ENCODE peak calls at places on chromosomes 5 and 9, in seven cellular contexts. One of them, this sample, is unnamed.

GRCh38 chr5:98296426-98296825 is 477.0 kb upstream of the RGMB start:
- DNase-seq in foreskin fibroblast: peak; percentile 67
- DNase-seq in activated B cell treated with CpG ODN at 0.5 μM for 24 hours: no peak
- DNase-seq in kidney epithelial cell: no peak
- DNase-seq in transverse colon: no peak
- DNase-seq in chondrocyte: no peak
- DNase-seq in endothelial cell: no peak
- DNase-seq in this sample: no peak

GRCh38 chr5:57338068-57338848 is 144.4 kb downstream of the ACTBL2 start:
- DNase-seq in foreskin fibroblast: no peak
- DNase-seq in activated B cell treated with CpG ODN at 0.5 μM for 24 hours: no peak
- DNase-seq in kidney epithelial cell: no peak
- DNase-seq in transverse colon: no peak
- DNase-seq in chondrocyte: no peak
- DNase-seq in endothelial cell: peak; percentile 14
- DNase-seq in this sample: no peak

GRCh38 chr5:144017119-144017518 is 153.3 kb downstream of the YIPF5 start:
- DNase-seq in foreskin fibroblast: no peak
- DNase-seq in activated B cell treated with CpG ODN at 0.5 μM for 24 hours: no peak
- DNase-seq in kidney epithelial cell: no peak
- DNase-seq in transverse colon: no peak
- DNase-seq in chondrocyte: no peak
- DNase-seq in endothelial cell: no peak
- DNase-seq in this sample: no peak

GRCh38 chr5:111016801-111017200 is 54.7 kb upstream of the TSLP start:
- DNase-seq in foreskin fibroblast: peak; percentile 4
- DNase-seq in activated B cell treated with CpG ODN at 0.5 μM for 24 hours: no peak
- DNase-seq in kidney epithelial cell: no peak
- DNase-seq in transverse colon: no peak
- DNase-seq in chondrocyte: no peak
- DNase-seq in endothelial cell: no peak
- DNase-seq in this sample: no peak

GRCh38 chr9:38047301-38048251 is 21.5 kb downstream of the SHB start:
- DNase-seq in foreskin fibroblast: peak; percentile 91
- DNase-seq in activated B cell treated with CpG ODN at 0.5 μM for 24 hours: no peak
- DNase-seq in kidney epithelial cell: peak; percentile 94
- DNase-seq in transverse colon: peak; percentile 76
- DNase-seq in chondrocyte: peak; percentile 47
- DNase-seq in endothelial cell: peak; percentile 62
- DNase-seq in this sample: no peak

GRCh38 chr5:15008476-15008875 is 136.9 kb upstream of the ANKH start:
- DNase-seq in foreskin fibroblast: peak; percentile 98
- DNase-seq in activated B cell treated with CpG ODN at 0.5 μM for 24 hours: no peak
- DNase-seq in kidney epithelial cell: peak; percentile 87
- DNase-seq in transverse colon: peak; percentile 87
- DNase-seq in chondrocyte: peak; percentile 95
- DNase-seq in endothelial cell: no peak
- DNase-seq in this sample: no peak

GRCh38 chr5:57405984-57406383 is 76.6 kb downstream of the ACTBL2 start:
- DNase-seq in foreskin fibroblast: no peak
- DNase-seq in activated B cell treated with CpG ODN at 0.5 μM for 24 hours: no peak
- DNase-seq in kidney epithelial cell: no peak
- DNase-seq in transverse colon: no peak
- DNase-seq in chondrocyte: no peak
- DNase-seq in endothelial cell: no peak
- DNase-seq in this sample: no peak

GRCh38 chr9:108045851-108046250 is 556.3 kb upstream of the KLF4 start:
- DNase-seq in foreskin fibroblast: peak; percentile 43
- DNase-seq in activated B cell treated with CpG ODN at 0.5 μM for 24 hours: no peak
- DNase-seq in kidney epithelial cell: no peak
- DNase-seq in transverse colon: no peak
- DNase-seq in chondrocyte: no peak
- DNase-seq in endothelial cell: no peak
- DNase-seq in this sample: no peak

GRCh38 chr5:90783460-90784333 is 225.1 kb downstream of the ADGRV1 start:
- DNase-seq in foreskin fibroblast: peak; percentile 84
- DNase-seq in activated B cell treated with CpG ODN at 0.5 μM for 24 hours: peak; percentile 25
- DNase-seq in kidney epithelial cell: peak; percentile 29
- DNase-seq in transverse colon: peak; percentile 73
- DNase-seq in chondrocyte: no peak
- DNase-seq in endothelial cell: peak; percentile 85
- DNase-seq in this sample: peak; percentile 45

GRCh38 chr5:75051217-75051751 is 1.1 kb downstream of the GCNT4 start:
- DNase-seq in foreskin fibroblast: peak; percentile 14
- DNase-seq in activated B cell treated with CpG ODN at 0.5 μM for 24 hours: no peak
- DNase-seq in kidney epithelial cell: no peak
- DNase-seq in transverse colon: peak; percentile 74
- DNase-seq in chondrocyte: no peak
- DNase-seq in endothelial cell: no peak
- DNase-seq in this sample: no peak

GRCh38 chr5:56328753-56329560 is 95.8 kb upstream of the ANKRD55 start:
- DNase-seq in foreskin fibroblast: peak; percentile 14
- DNase-seq in activated B cell treated with CpG ODN at 0.5 μM for 24 hours: no peak
- DNase-seq in kidney epithelial cell: peak; percentile 53
- DNase-seq in transverse colon: no peak
- DNase-seq in chondrocyte: no peak
- DNase-seq in endothelial cell: no peak
- DNase-seq in this sample: no peak

GRCh38 chr9:95297316-95297715 is 20.2 kb downstream of the FANCC start:
- DNase-seq in foreskin fibroblast: peak; percentile 2
- DNase-seq in activated B cell treated with CpG ODN at 0.5 μM for 24 hours: no peak
- DNase-seq in kidney epithelial cell: no peak
- DNase-seq in transverse colon: no peak
- DNase-seq in chondrocyte: no peak
- DNase-seq in endothelial cell: no peak
- DNase-seq in this sample: no peak

GRCh38 chr9:4435197-4435596 is 55.1 kb upstream of the SLC1A1 start:
- DNase-seq in foreskin fibroblast: peak; percentile 84
- DNase-seq in activated B cell treated with CpG ODN at 0.5 μM for 24 hours: no peak
- DNase-seq in kidney epithelial cell: no peak
- DNase-seq in transverse colon: no peak
- DNase-seq in chondrocyte: no peak
- DNase-seq in endothelial cell: no peak
- DNase-seq in this sample: no peak

GRCh38 chr9:25948182-25948581 is 269.9 kb upstream of the TUSC1 start:
- DNase-seq in foreskin fibroblast: no peak
- DNase-seq in activated B cell treated with CpG ODN at 0.5 μM for 24 hours: no peak
- DNase-seq in kidney epithelial cell: no peak
- DNase-seq in transverse colon: no peak
- DNase-seq in chondrocyte: no peak
- DNase-seq in endothelial cell: no peak
- DNase-seq in this sample: no peak

GRCh38 chr5:131751551-131751950 is 45.3 kb downstream of the FNIP1 start:
- DNase-seq in foreskin fibroblast: peak; percentile 31
- DNase-seq in activated B cell treated with CpG ODN at 0.5 μM for 24 hours: no peak
- DNase-seq in kidney epithelial cell: no peak
- DNase-seq in transverse colon: no peak
- DNase-seq in chondrocyte: no peak
- DNase-seq in endothelial cell: no peak
- DNase-seq in this sample: no peak

GRCh38 chr5:89457411-89458329 is 574.7 kb upstream of the MEF2C start:
- DNase-seq in foreskin fibroblast: peak; percentile 89
- DNase-seq in activated B cell treated with CpG ODN at 0.5 μM for 24 hours: no peak
- DNase-seq in kidney epithelial cell: peak; percentile 47
- DNase-seq in transverse colon: no peak
- DNase-seq in chondrocyte: no peak
- DNase-seq in endothelial cell: no peak
- DNase-seq in this sample: no peak

GRCh38 chr5:39478851-39479250 is 54.1 kb upstream of the DAB2 start:
- DNase-seq in foreskin fibroblast: no peak
- DNase-seq in activated B cell treated with CpG ODN at 0.5 μM for 24 hours: no peak
- DNase-seq in kidney epithelial cell: no peak
- DNase-seq in transverse colon: no peak
- DNase-seq in chondrocyte: no peak
- DNase-seq in endothelial cell: no peak
- DNase-seq in this sample: no peak

GRCh38 chr9:99445377-99445891 is 223.4 kb downstream of the SEC61B start:
- DNase-seq in foreskin fibroblast: peak; percentile 97
- DNase-seq in activated B cell treated with CpG ODN at 0.5 μM for 24 hours: no peak
- DNase-seq in kidney epithelial cell: peak; percentile 41
- DNase-seq in transverse colon: no peak
- DNase-seq in chondrocyte: no peak
- DNase-seq in endothelial cell: no peak
- DNase-seq in this sample: no peak

GRCh38 chr5:180742727-180743126 is 2.9 kb upstream of the OR2Y1 start:
- DNase-seq in foreskin fibroblast: no peak
- DNase-seq in activated B cell treated with CpG ODN at 0.5 μM for 24 hours: no peak
- DNase-seq in kidney epithelial cell: no peak
- DNase-seq in transverse colon: no peak
- DNase-seq in chondrocyte: no peak
- DNase-seq in endothelial cell: no peak
- DNase-seq in this sample: no peak

GRCh38 chr5:36607114-36607561 is 732 bp downstream of the SLC1A3 start:
- DNase-seq in foreskin fibroblast: peak; percentile 75
- DNase-seq in activated B cell treated with CpG ODN at 0.5 μM for 24 hours: no peak
- DNase-seq in kidney epithelial cell: no peak
- DNase-seq in transverse colon: no peak
- DNase-seq in chondrocyte: no peak
- DNase-seq in endothelial cell: peak; percentile 35
- DNase-seq in this sample: no peak

GRCh38 chr5:31270396-31270795 is 76.9 kb downstream of the CDH6 start:
- DNase-seq in foreskin fibroblast: no peak
- DNase-seq in activated B cell treated with CpG ODN at 0.5 μM for 24 hours: no peak
- DNase-seq in kidney epithelial cell: no peak
- DNase-seq in transverse colon: no peak
- DNase-seq in chondrocyte: no peak
- DNase-seq in endothelial cell: peak; percentile 11
- DNase-seq in this sample: no peak

GRCh38 chr5:134432677-134433359 is 21.1 kb upstream of the CDKN2AIPNL start:
- DNase-seq in foreskin fibroblast: no peak
- DNase-seq in activated B cell treated with CpG ODN at 0.5 μM for 24 hours: no peak
- DNase-seq in kidney epithelial cell: no peak
- DNase-seq in transverse colon: no peak
- DNase-seq in chondrocyte: no peak
- DNase-seq in endothelial cell: no peak
- DNase-seq in this sample: no peak

GRCh38 chr5:111278824-111279504 is 54.8 kb downstream of the CAMK4 start:
- DNase-seq in foreskin fibroblast: peak; percentile 43
- DNase-seq in activated B cell treated with CpG ODN at 0.5 μM for 24 hours: peak; percentile 39
- DNase-seq in kidney epithelial cell: no peak
- DNase-seq in transverse colon: peak; percentile 64
- DNase-seq in chondrocyte: no peak
- DNase-seq in endothelial cell: peak; percentile 88
- DNase-seq in this sample: peak; percentile 25

GRCh38 chr9:16257604-16258003 is 612.9 kb downstream of the BNC2 start:
- DNase-seq in foreskin fibroblast: peak; percentile 44
- DNase-seq in activated B cell treated with CpG ODN at 0.5 μM for 24 hours: no peak
- DNase-seq in kidney epithelial cell: no peak
- DNase-seq in transverse colon: no peak
- DNase-seq in chondrocyte: no peak
- DNase-seq in endothelial cell: peak; percentile 18
- DNase-seq in this sample: no peak

GRCh38 chr5:169895876-169896275 is 84.4 kb downstream of the INSYN2B start:
- DNase-seq in foreskin fibroblast: no peak
- DNase-seq in activated B cell treated with CpG ODN at 0.5 μM for 24 hours: no peak
- DNase-seq in kidney epithelial cell: no peak
- DNase-seq in transverse colon: no peak
- DNase-seq in chondrocyte: no peak
- DNase-seq in endothelial cell: no peak
- DNase-seq in this sample: no peak

GRCh38 chr9:113011911-113012381 is at the start of gene ZNF883:
- DNase-seq in foreskin fibroblast: peak; percentile 87
- DNase-seq in activated B cell treated with CpG ODN at 0.5 μM for 24 hours: no peak
- DNase-seq in kidney epithelial cell: peak; percentile 21
- DNase-seq in transverse colon: peak; percentile 33
- DNase-seq in chondrocyte: no peak
- DNase-seq in endothelial cell: peak; percentile 59
- DNase-seq in this sample: no peak

GRCh38 chr9:120734607-120735006 is 20.3 kb upstream of the MEGF9 start:
- DNase-seq in foreskin fibroblast: no peak
- DNase-seq in activated B cell treated with CpG ODN at 0.5 μM for 24 hours: no peak
- DNase-seq in kidney epithelial cell: no peak
- DNase-seq in transverse colon: no peak
- DNase-seq in chondrocyte: no peak
- DNase-seq in endothelial cell: no peak
- DNase-seq in this sample: no peak

GRCh38 chr5:761854-762685 is 22.5 kb downstream of the ZDHHC11B start:
- DNase-seq in foreskin fibroblast: no peak
- DNase-seq in activated B cell treated with CpG ODN at 0.5 μM for 24 hours: peak; percentile 14
- DNase-seq in kidney epithelial cell: no peak
- DNase-seq in transverse colon: no peak
- DNase-seq in chondrocyte: peak; percentile 93
- DNase-seq in endothelial cell: no peak
- DNase-seq in this sample: no peak

GRCh38 chr5:144972317-144972716 is 801.6 kb downstream of the KCTD16 start:
- DNase-seq in foreskin fibroblast: no peak
- DNase-seq in activated B cell treated with CpG ODN at 0.5 μM for 24 hours: no peak
- DNase-seq in kidney epithelial cell: no peak
- DNase-seq in transverse colon: no peak
- DNase-seq in chondrocyte: no peak
- DNase-seq in endothelial cell: no peak
- DNase-seq in this sample: no peak

DNA sequence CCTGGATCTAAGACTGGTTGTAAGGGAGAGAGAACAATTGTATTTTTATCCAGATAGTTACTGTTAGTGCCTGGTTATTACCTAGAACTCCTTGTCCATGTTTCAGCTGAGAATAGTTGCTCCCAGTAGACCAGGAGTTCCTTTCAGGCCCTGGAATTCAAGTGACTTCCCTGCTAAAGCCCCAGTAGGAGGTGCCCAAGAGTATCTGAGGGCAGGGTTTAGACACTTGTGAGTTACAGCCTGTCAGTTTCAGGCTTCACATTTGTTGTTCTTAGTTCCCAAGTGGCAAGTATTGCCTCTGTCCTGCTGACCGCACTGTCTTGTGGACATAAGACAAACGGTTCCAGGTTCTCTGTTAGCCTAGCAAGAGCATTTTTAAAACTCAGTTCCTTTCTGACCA is 743.9 kb upstream of the SEMA6A start:
- DNase-seq in foreskin fibroblast: no peak
- DNase-seq in activated B cell treated with CpG ODN at 0.5 μM for 24 hours: no peak
- DNase-seq in kidney epithelial cell: no peak
- DNase-seq in transverse colon: peak; percentile 8
- DNase-seq in chondrocyte: no peak
- DNase-seq in endothelial cell: peak; percentile 7
- DNase-seq in this sample: no peak
- TF ChIP-seq CTCF in foreskin fibroblast: no peak
- TF ChIP-seq CTCF in activated B cell treated with CpG ODN at 0.5 μM for 24 hours: no peak
- TF ChIP-seq CTCF in kidney epithelial cell: no peak
- TF ChIP-seq CTCF in transverse colon: no peak
- TF ChIP-seq CTCF in chondrocyte: peak; percentile 32
- TF ChIP-seq CTCF in endothelial cell: no peak
- TF ChIP-seq CTCF in this sample: no peak

GRCh38 chr9:92962303-92962649 is 15.0 kb downstream of the FGD3 start:
- DNase-seq in foreskin fibroblast: no peak
- DNase-seq in activated B cell treated with CpG ODN at 0.5 μM for 24 hours: no peak
- DNase-seq in kidney epithelial cell: no peak
- DNase-seq in transverse colon: no peak
- DNase-seq in chondrocyte: no peak
- DNase-seq in endothelial cell: no peak
- DNase-seq in this sample: no peak
- TF ChIP-seq CTCF in foreskin fibroblast: no peak
- TF ChIP-seq CTCF in activated B cell treated with CpG ODN at 0.5 μM for 24 hours: no peak
- TF ChIP-seq CTCF in kidney epithelial cell: no peak
- TF ChIP-seq CTCF in transverse colon: no peak
- TF ChIP-seq CTCF in chondrocyte: no peak
- TF ChIP-seq CTCF in endothelial cell: no peak
- TF ChIP-seq CTCF in this sample: no peak

GRCh38 chr9:127825319-127826051 is 22.8 kb downstream of the FPGS start:
- DNase-seq in foreskin fibroblast: no peak
- DNase-seq in activated B cell treated with CpG ODN at 0.5 μM for 24 hours: no peak
- DNase-seq in kidney epithelial cell: no peak
- DNase-seq in transverse colon: peak; percentile 59
- DNase-seq in chondrocyte: no peak
- DNase-seq in endothelial cell: peak; percentile 78
- DNase-seq in this sample: no peak
- TF ChIP-seq CTCF in foreskin fibroblast: no peak
- TF ChIP-seq CTCF in activated B cell treated with CpG ODN at 0.5 μM for 24 hours: no peak
- TF ChIP-seq CTCF in kidney epithelial cell: peak; percentile 54
- TF ChIP-seq CTCF in transverse colon: no peak
- TF ChIP-seq CTCF in chondrocyte: peak; percentile 66
- TF ChIP-seq CTCF in endothelial cell: peak; percentile 65
- TF ChIP-seq CTCF in this sample: no peak

GRCh38 chr9:130462685-130463084 is 17.9 kb downstream of the ASS1 start:
- DNase-seq in foreskin fibroblast: no peak
- DNase-seq in activated B cell treated with CpG ODN at 0.5 μM for 24 hours: no peak
- DNase-seq in kidney epithelial cell: no peak
- DNase-seq in transverse colon: no peak
- DNase-seq in chondrocyte: no peak
- DNase-seq in endothelial cell: no peak
- DNase-seq in this sample: no peak
- TF ChIP-seq CTCF in foreskin fibroblast: no peak
- TF ChIP-seq CTCF in activated B cell treated with CpG ODN at 0.5 μM for 24 hours: no peak
- TF ChIP-seq CTCF in kidney epithelial cell: no peak
- TF ChIP-seq CTCF in transverse colon: no peak
- TF ChIP-seq CTCF in chondrocyte: no peak
- TF ChIP-seq CTCF in endothelial cell: no peak
- TF ChIP-seq CTCF in this sample: no peak

This sample was measured in natural killer cell.